ENCODE peak calls at places on chromosomes 16 and 17, in five cellular contexts. One of them, this sample, is unnamed.

GRCh38 chr16:71969353-71969752 is 30.8 kb downstream of the PKD1L3 start:
- DNase-seq in EH: no peak
- DNase-seq in M059J: no peak
- DNase-seq in stromal cell of bone marrow: no peak
- DNase-seq in activated CD4-positive, alpha-beta T cell treated with anti-CD3 and anti-CD28 coated beads, Interleukin-2, amount 50 U/mL, for 48 hours: no peak
- DNase-seq in this sample: no peak

GRCh38 chr17:40915199-40915661 is 22.2 kb downstream of the KRT23 start:
- DNase-seq in EH: peak; percentile 96
- DNase-seq in M059J: peak; percentile 97
- DNase-seq in activated CD4-positive, alpha-beta T cell treated with anti-CD3 and anti-CD28 coated beads, Interleukin-2, amount 50 U/mL, for 48 hours: no peak
- DNase-seq in stromal cell of bone marrow: peak; percentile 84
- DNase-seq in this sample: peak; percentile 97

GRCh38 chr17:3002538-3003301 is 60.7 kb downstream of the OR1D5 start:
- DNase-seq in stromal cell of bone marrow: no peak
- DNase-seq in activated CD4-positive, alpha-beta T cell treated with anti-CD3 and anti-CD28 coated beads, Interleukin-2, amount 50 U/mL, for 48 hours: no peak
- DNase-seq in M059J: peak; percentile 15
- DNase-seq in EH: no peak
- DNase-seq in this sample: no peak

GRCh38 chr17:35747540-35748017 is 5.5 kb downstream of the GAS2L2 start:
- DNase-seq in M059J: peak; percentile 64
- DNase-seq in stromal cell of bone marrow: peak; percentile 56
- DNase-seq in EH: peak; percentile 78
- DNase-seq in activated CD4-positive, alpha-beta T cell treated with anti-CD3 and anti-CD28 coated beads, Interleukin-2, amount 50 U/mL, for 48 hours: peak; percentile 82
- DNase-seq in this sample: peak; percentile 78

GRCh38 chr17:41681776-41682175 is 6.9 kb upstream of the EIF1 start:
- DNase-seq in M059J: no peak
- DNase-seq in activated CD4-positive, alpha-beta T cell treated with anti-CD3 and anti-CD28 coated beads, Interleukin-2, amount 50 U/mL, for 48 hours: no peak
- DNase-seq in stromal cell of bone marrow: no peak
- DNase-seq in EH: no peak
- DNase-seq in this sample: no peak

GRCh38 chr17:27321372-27321771 is 27.5 kb downstream of the WSB1 start:
- DNase-seq in M059J: no peak
- DNase-seq in EH: no peak
- DNase-seq in activated CD4-positive, alpha-beta T cell treated with anti-CD3 and anti-CD28 coated beads, Interleukin-2, amount 50 U/mL, for 48 hours: no peak
- DNase-seq in stromal cell of bone marrow: no peak
- DNase-seq in this sample: no peak

GRCh38 chr17:62051053-62051452 is 14.0 kb downstream of the MED13 start:
- DNase-seq in M059J: no peak
- DNase-seq in EH: no peak
- DNase-seq in activated CD4-positive, alpha-beta T cell treated with anti-CD3 and anti-CD28 coated beads, Interleukin-2, amount 50 U/mL, for 48 hours: no peak
- DNase-seq in stromal cell of bone marrow: no peak
- DNase-seq in this sample: no peak

GRCh38 chr17:73342057-73342522 is 30.3 kb upstream of the CDC42EP4 start:
- DNase-seq in stromal cell of bone marrow: no peak
- DNase-seq in activated CD4-positive, alpha-beta T cell treated with anti-CD3 and anti-CD28 coated beads, Interleukin-2, amount 50 U/mL, for 48 hours: no peak
- DNase-seq in EH: peak; percentile 67
- DNase-seq in M059J: peak; percentile 81
- DNase-seq in this sample: peak; percentile 72

GRCh38 chr16:69772560-69773254 is 10.6 kb downstream of the WWP2 start:
- DNase-seq in stromal cell of bone marrow: peak; percentile 45
- DNase-seq in EH: peak; percentile 33
- DNase-seq in activated CD4-positive, alpha-beta T cell treated with anti-CD3 and anti-CD28 coated beads, Interleukin-2, amount 50 U/mL, for 48 hours: peak; percentile 30
- DNase-seq in M059J: peak; percentile 80
- DNase-seq in this sample: peak; percentile 20

GRCh38 chr16:66717112-66717675 is 20.7 kb upstream of the CMTM4 start:
- DNase-seq in EH: peak; percentile 72
- DNase-seq in activated CD4-positive, alpha-beta T cell treated with anti-CD3 and anti-CD28 coated beads, Interleukin-2, amount 50 U/mL, for 48 hours: peak; percentile 19
- DNase-seq in stromal cell of bone marrow: no peak
- DNase-seq in M059J: peak; percentile 43
- DNase-seq in this sample: peak; percentile 66

This sample was measured in EL.